ENCODE peak calls at places on chromosomes 6 and 20, in six cellular contexts. U, W, Y, I, T and V are unnamed samples.

GRCh38 chr20:2756056-2756611 is 44.3 kb downstream of the CPXM1 start:
- DNase-seq in U (peak), W (no peak), Y (no peak), I (peak), T (no peak), V (no peak)

GRCh38 chr20:42886801-42887200 is 302.9 kb downstream of the PTPRT start:
- DNase-seq in U (peak), W (no peak), Y (no peak), I (no peak), T (no peak), V (no peak)

GRCh38 chr6:28390688-28391087 is 8.9 kb downstream of the ZSCAN12 start:
- DNase-seq in U (no peak), W (no peak), Y (no peak), I (no peak), T (no peak), V (no peak)

GRCh38 chr6:31356946-31357466 is at the start of gene HLA-B:
- DNase-seq in U (peak), W (peak), Y (peak), I (peak), T (peak), V (peak)

GRCh38 chr6:146593978-146594377 is 4.8 kb upstream of the ADGB start:
- DNase-seq in U (no peak), W (no peak), Y (no peak), I (no peak), T (no peak), V (peak)

GRCh38 chr6:84094050-84094435 is 60.5 kb downstream of the MRAP2 start:
- DNase-seq in U (no peak), W (no peak), Y (no peak), I (peak), T (no peak), V (no peak)

GRCh38 chr6:119346914-119347313 is 2.6 kb downstream of the MAN1A1 start:
- DNase-seq in U (no peak), W (no peak), Y (no peak), I (no peak), T (no peak), V (no peak)

GRCh38 chr6:75084872-75085381 is 120.9 kb downstream of the COL12A1 start:
- DNase-seq in U (peak), W (no peak), Y (peak), I (no peak), T (peak), V (no peak)

GRCh38 chr20:3166913-3167342 is 6.4 kb downstream of the LZTS3 start:
- DNase-seq in U (no peak), W (no peak), Y (no peak), I (no peak), T (no peak), V (no peak)

GRCh38 chr6:45713981-45714685 is 301.5 kb downstream of the CLIC5 start:
- DNase-seq in U (no peak), W (no peak), Y (no peak), I (no peak), T (no peak), V (no peak)

GRCh38 chr6:38307730-38308129 is 332.0 kb downstream of the BTBD9 start:
- DNase-seq in U (peak), W (no peak), Y (no peak), I (no peak), T (no peak), V (no peak)

GRCh38 chr6:46565531-46565930 is 74.3 kb upstream of the RCAN2 start:
- DNase-seq in U (no peak), W (no peak), Y (no peak), I (no peak), T (no peak), V (no peak)

GRCh38 chr6:154343473-154344308 is 12.9 kb downstream of the IPCEF1 start:
- DNase-seq in U (peak), W (peak), Y (no peak), I (peak), T (peak), V (peak)

GRCh38 chr6:147262943-147263342 is 58.7 kb downstream of the STXBP5 start:
- DNase-seq in U (no peak), W (no peak), Y (no peak), I (no peak), T (no peak), V (no peak)

GRCh38 chr6:36657942-36658544 is 20.5 kb upstream of the CDKN1A start:
- DNase-seq in U (no peak), W (no peak), Y (no peak), I (peak), T (no peak), V (no peak)

GRCh38 chr6:5071216-5071615 is 13.9 kb upstream of the PPP1R3G start:
- DNase-seq in U (no peak), W (no peak), Y (no peak), I (no peak), T (no peak), V (no peak)